ENCODE peak calls at places on chromosomes 6 and 20, in nine cellular contexts. R, U, E, B, Q, X, G, L and K are unnamed samples.

GRCh38 chr20:11843289-11843688 is 74.4 kb upstream of the BTBD3 start:
- DNase-seq in B (no peak), U (no peak), G (no peak), X (no peak), L (no peak), E (no peak), R (no peak), Q (no peak), K (no peak)

GRCh38 chr6:144286503-144287393 is 1.6 kb downstream of the UTRN start:
- DNase-seq in R (peak), B (peak), U (peak), X (peak), G (no peak), L (peak), E (peak), Q (peak), K (no peak)

GRCh38 chr20:62516345-62516744 is 40.5 kb upstream of the GATA5 start:
- DNase-seq in X (no peak), Q (no peak), G (no peak), B (no peak), L (no peak), E (no peak), U (no peak), R (no peak), K (no peak)

GRCh38 chr6:47137073-47137472 is 94.9 kb upstream of the ADGRF1 start:
- DNase-seq in L (no peak), R (no peak), B (no peak), U (no peak), X (no peak), E (no peak), Q (no peak), G (no peak), K (no peak)

GRCh38 chr6:154234019-154234772 is 122.4 kb downstream of the IPCEF1 start:
- DNase-seq in G (no peak), E (no peak), B (no peak), X (no peak), U (no peak), L (no peak), R (no peak), Q (no peak), K (no peak)

GRCh38 chr20:59044796-59045195 is 2.2 kb upstream of the PRELID3B start:
- DNase-seq in Q (no peak), B (no peak), U (no peak), L (no peak), R (no peak), X (no peak), E (no peak), G (no peak), K (no peak)

GRCh38 chr6:29696147-29697129 is 15.5 kb upstream of the ZFP57 start:
- DNase-seq in L (no peak), Q (no peak), E (peak), R (peak), G (peak), X (no peak), B (peak), U (peak), K (peak)

GRCh38 chr6:98118357-98119045 is 715.9 kb upstream of the POU3F2 start:
- DNase-seq in X (no peak), E (no peak), R (no peak), G (no peak), B (no peak), L (no peak), U (no peak), Q (no peak), K (no peak)